ENCODE peak calls at places on chromosomes 5 and 9, in four cellular contexts. U is M059J, J is cardiac fibroblast, H is nucleus accumbens. B is an unnamed sample.
A peak's percentile ranks its signal among the peaks of the same experiment; 100 is the strongest.

GRCh38 chr9:134966697-134967546 is 49.2 kb upstream of the FCN1 start:
- DNase-seq in J (no peak), U (no peak), H (no peak), B (no peak)

GRCh38 chr5:93583799-93584530 is 943 bp downstream of the NR2F1 start:
- DNase-seq in H (no peak), U (peak; percentile 56), J (peak; percentile 76), B (peak; percentile 33)

GRCh38 chr5:31459594-31459993 is 72.3 kb downstream of the DROSHA start:
- DNase-seq in U (no peak), H (no peak), J (no peak), B (no peak)

GRCh38 chr9:136352682-136353081 is 10.9 kb downstream of the DNLZ start:
- DNase-seq in U (no peak), H (no peak), J (no peak), B (no peak)

GRCh38 chr9:117772960-117773359 is 68.8 kb downstream of the TLR4 start:
- DNase-seq in J (peak; percentile 24), H (no peak), U (peak; percentile 91), B (peak; percentile 61)

GRCh38 chr5:93606384-93606752 is 23.3 kb downstream of the NR2F1 start:
- DNase-seq in H (no peak), J (no peak), U (no peak), B (no peak)

GRCh38 chr9:70438341-70438924 is 24.0 kb upstream of the KLF9 start:
- DNase-seq in U (peak; percentile 92), H (peak; percentile 28), J (peak; percentile 97), B (peak; percentile 34)

GRCh38 chr9:15509931-15510788 is 610 bp downstream of the PSIP1 start:
- DNase-seq in U (no peak), J (peak; percentile 32), H (no peak), B (no peak)

GRCh38 chr5:109987970-109988369 is 298.2 kb downstream of the MAN2A1 start:
- DNase-seq in H (no peak), U (no peak), J (peak; percentile 33), B (no peak)

GRCh38 chr5:133347039-133347438 is 265.3 kb downstream of the FSTL4 start:
- DNase-seq in U (no peak), H (no peak), J (no peak), B (no peak)

GRCh38 chr9:135030711-135031245 is 56.7 kb upstream of the OLFM1 start:
- DNase-seq in U (no peak), H (no peak), J (no peak), B (no peak)

GRCh38 chr5:63686938-63687337 is 275.3 kb downstream of the HTR1A start:
- DNase-seq in U (peak; percentile 3), J (no peak), H (no peak), B (peak; percentile 18)

GRCh38 chr9:17962747-17963146 is 383.9 kb downstream of the SH3GL2 start:
- DNase-seq in H (no peak), J (peak; percentile 11), U (peak; percentile 7), B (no peak)

GRCh38 chr9:122086873-122087272 is 6.2 kb downstream of the TTLL11 start:
- DNase-seq in U (no peak), H (no peak), J (no peak), B (no peak)

GRCh38 chr5:155605898-155606297 is 592.3 kb downstream of the KIF4B start:
- DNase-seq in U (no peak), J (no peak), H (no peak), B (no peak)

GRCh38 chr9:132749316-132749715 is 79.1 kb downstream of the GTF3C4 start:
- DNase-seq in U (no peak), H (no peak), J (no peak), B (no peak)

GRCh38 chr9:78439192-78439865 is 142.4 kb downstream of the PSAT1 start:
- DNase-seq in H (peak; percentile 61), J (peak; percentile 88), U (peak; percentile 94), B (peak; percentile 86)

GRCh38 chr9:128818839-128819715 is 777 bp downstream of the ENDOG start:
- DNase-seq in U (peak; percentile 33), H (no peak), J (peak; percentile 13), B (no peak)

GRCh38 chr5:84436866-84437265 is 52.2 kb upstream of the EDIL3 start:
- DNase-seq in H (no peak), J (no peak), U (peak; percentile 61), B (no peak)

GRCh38 chr5:5782402-5782801 is 359.9 kb downstream of the ICE1 start:
- DNase-seq in H (no peak), J (no peak), U (no peak), B (no peak)

GRCh38 chr5:150350524-150351344 is 6.8 kb upstream of the TCOF1 start:
- DNase-seq in H (peak; percentile 28), J (peak; percentile 80), U (peak; percentile 86), B (peak; percentile 52)

GRCh38 chr5:177607452-177608192 is 7.7 kb downstream of the B4GALT7 start:
- DNase-seq in J (peak; percentile 90), U (peak; percentile 57), H (no peak), B (peak; percentile 68)

GRCh38 chr5:78720997-78721396 is 72.4 kb upstream of the LHFPL2 start:
- DNase-seq in J (no peak), H (no peak), U (no peak), B (no peak)

GRCh38 chr9:137717776-137718327 is 99.0 kb downstream of the EHMT1 start:
- DNase-seq in J (no peak), U (no peak), H (no peak), B (no peak)